ENCODE peak calls at places on chromosomes 16 and 17, in eight cellular contexts. One of them, this sample, is unnamed.

GRCh38 chr17:1643293-1643998 is 2.1 kb downstream of the SCARF1 start:
- DNase-seq in GM03348: peak; percentile 64
- DNase-seq in M059J: no peak
- DNase-seq in SK-MEL-5: no peak
- DNase-seq in thoracic aorta: no peak
- DNase-seq in GM10248: peak; percentile 74
- DNase-seq in stimulated activated CD8-positive, alpha-beta memory T cell treated with anti-CD3 and anti-CD28 coated beads, Interleukin-2, amount 100 ng/mL, for 48 hours: no peak
- DNase-seq in astrocyte of the spinal cord: no peak
- DNase-seq in this sample: peak; percentile 14

GRCh38 chr17:17570207-17570797 is 21.2 kb downstream of the PEMT start:
- DNase-seq in astrocyte of the spinal cord: peak; percentile 17
- DNase-seq in GM03348: peak; percentile 46
- DNase-seq in thoracic aorta: no peak
- DNase-seq in stimulated activated CD8-positive, alpha-beta memory T cell treated with anti-CD3 and anti-CD28 coated beads, Interleukin-2, amount 100 ng/mL, for 48 hours: no peak
- DNase-seq in M059J: peak; percentile 56
- DNase-seq in SK-MEL-5: peak; percentile 64
- DNase-seq in GM10248: no peak
- DNase-seq in this sample: no peak

GRCh38 chr16:9311303-9311954 is 220.0 kb downstream of the HAPSTR1 start:
- DNase-seq in GM03348: no peak
- DNase-seq in thoracic aorta: no peak
- DNase-seq in GM10248: no peak
- DNase-seq in SK-MEL-5: no peak
- DNase-seq in astrocyte of the spinal cord: no peak
- DNase-seq in stimulated activated CD8-positive, alpha-beta memory T cell treated with anti-CD3 and anti-CD28 coated beads, Interleukin-2, amount 100 ng/mL, for 48 hours: no peak
- DNase-seq in M059J: peak; percentile 5
- DNase-seq in this sample: peak; percentile 86

GRCh38 chr16:7085776-7086175 is 246.9 kb upstream of the RBFOX1 start:
- DNase-seq in thoracic aorta: no peak
- DNase-seq in GM03348: no peak
- DNase-seq in astrocyte of the spinal cord: no peak
- DNase-seq in GM10248: no peak
- DNase-seq in stimulated activated CD8-positive, alpha-beta memory T cell treated with anti-CD3 and anti-CD28 coated beads, Interleukin-2, amount 100 ng/mL, for 48 hours: no peak
- DNase-seq in SK-MEL-5: no peak
- DNase-seq in M059J: no peak
- DNase-seq in this sample: no peak

GRCh38 chr16:26195225-26195624 is 503.5 kb downstream of the HS3ST4 start:
- DNase-seq in thoracic aorta: no peak
- DNase-seq in astrocyte of the spinal cord: no peak
- DNase-seq in M059J: no peak
- DNase-seq in stimulated activated CD8-positive, alpha-beta memory T cell treated with anti-CD3 and anti-CD28 coated beads, Interleukin-2, amount 100 ng/mL, for 48 hours: no peak
- DNase-seq in GM10248: no peak
- DNase-seq in GM03348: no peak
- DNase-seq in SK-MEL-5: no peak
- DNase-seq in this sample: no peak

GRCh38 chr16:14420721-14421488 is 209.2 kb downstream of the PARN start:
- DNase-seq in GM10248: no peak
- DNase-seq in GM03348: no peak
- DNase-seq in SK-MEL-5: no peak
- DNase-seq in M059J: no peak
- DNase-seq in stimulated activated CD8-positive, alpha-beta memory T cell treated with anti-CD3 and anti-CD28 coated beads, Interleukin-2, amount 100 ng/mL, for 48 hours: no peak
- DNase-seq in thoracic aorta: no peak
- DNase-seq in astrocyte of the spinal cord: no peak
- DNase-seq in this sample: peak; percentile 6

GRCh38 chr16:75481475-75481874 is 13.8 kb downstream of the CHST6 start:
- DNase-seq in astrocyte of the spinal cord: no peak
- DNase-seq in GM10248: no peak
- DNase-seq in GM03348: no peak
- DNase-seq in SK-MEL-5: peak; percentile 40
- DNase-seq in stimulated activated CD8-positive, alpha-beta memory T cell treated with anti-CD3 and anti-CD28 coated beads, Interleukin-2, amount 100 ng/mL, for 48 hours: no peak
- DNase-seq in thoracic aorta: no peak
- DNase-seq in M059J: peak; percentile 42
- DNase-seq in this sample: no peak

GRCh38 chr16:24539850-24540484 is 601 bp downstream of the RBBP6 start:
- DNase-seq in M059J: peak; percentile 51
- DNase-seq in thoracic aorta: no peak
- DNase-seq in GM10248: no peak
- DNase-seq in GM03348: peak; percentile 73
- DNase-seq in SK-MEL-5: peak; percentile 28
- DNase-seq in astrocyte of the spinal cord: no peak
- DNase-seq in stimulated activated CD8-positive, alpha-beta memory T cell treated with anti-CD3 and anti-CD28 coated beads, Interleukin-2, amount 100 ng/mL, for 48 hours: peak; percentile 35
- DNase-seq in this sample: peak; percentile 30

GRCh38 chr17:58007781-58008706 is 998 bp upstream of the SRSF1 start:
- DNase-seq in stimulated activated CD8-positive, alpha-beta memory T cell treated with anti-CD3 and anti-CD28 coated beads, Interleukin-2, amount 100 ng/mL, for 48 hours: no peak
- DNase-seq in thoracic aorta: no peak
- DNase-seq in GM10248: no peak
- DNase-seq in SK-MEL-5: no peak
- DNase-seq in M059J: no peak
- DNase-seq in astrocyte of the spinal cord: no peak
- DNase-seq in GM03348: no peak
- DNase-seq in this sample: peak; percentile 18

This sample was measured in MV-4-11.